ENCODE peak calls at places on chromosomes 12 and 14, in six cellular contexts. One of them, this sample, is unnamed.

GRCh38 chr12:95131589-95132335 is 58.3 kb upstream of the NR2C1 start:
- DNase-seq in HepG2: no peak
- DNase-seq in GM12878: no peak
- DNase-seq in H1: no peak
- DNase-seq in K562: no peak
- DNase-seq in HCT116: no peak
- DNase-seq in this sample: no peak

GRCh38 chr12:41663487-41664258 is 475.6 kb downstream of the PDZRN4 start:
- DNase-seq in HepG2: peak; percentile 28
- DNase-seq in H1: no peak
- DNase-seq in HCT116: peak; percentile 16
- DNase-seq in K562: no peak
- DNase-seq in GM12878: no peak
- DNase-seq in this sample: peak; percentile 49

GRCh38 chr12:47885566-47885965 is 19.2 kb downstream of the VDR start:
- DNase-seq in H1: no peak
- DNase-seq in GM12878: no peak
- DNase-seq in HCT116: no peak
- DNase-seq in K562: no peak
- DNase-seq in HepG2: no peak
- DNase-seq in this sample: no peak

GRCh38 chr12:89129471-89129870 is 222.8 kb downstream of the DUSP6 start:
- DNase-seq in HCT116: no peak
- DNase-seq in GM12878: no peak
- DNase-seq in HepG2: no peak
- DNase-seq in K562: no peak
- DNase-seq in H1: no peak
- DNase-seq in this sample: no peak

GRCh38 chr14:76143642-76144041 is 8.1 kb upstream of the GPATCH2L start:
- DNase-seq in H1: no peak
- DNase-seq in GM12878: no peak
- DNase-seq in HCT116: no peak
- DNase-seq in K562: no peak
- DNase-seq in HepG2: no peak
- DNase-seq in this sample: no peak

GRCh38 chr12:102023343-102023930 is 38.4 kb downstream of the WASHC3 start:
- DNase-seq in K562: no peak
- DNase-seq in H1: no peak
- DNase-seq in GM12878: no peak
- DNase-seq in HCT116: no peak
- DNase-seq in HepG2: no peak
- DNase-seq in this sample: no peak

GRCh38 chr12:93115646-93116045 is 186.6 kb upstream of the EEA1 start:
- DNase-seq in HepG2: no peak
- DNase-seq in H1: no peak
- DNase-seq in K562: no peak
- DNase-seq in HCT116: no peak
- DNase-seq in GM12878: no peak
- DNase-seq in this sample: no peak

GRCh38 chr14:61111145-61112130 is 130.4 kb downstream of the SLC38A6 start:
- DNase-seq in HepG2: no peak
- DNase-seq in H1: no peak
- DNase-seq in HCT116: no peak
- DNase-seq in GM12878: no peak
- DNase-seq in K562: no peak
- DNase-seq in this sample: no peak

GRCh38 chr12:107504503-107504885 is 181.1 kb upstream of the PWP1 start:
- DNase-seq in H1: no peak
- DNase-seq in HepG2: no peak
- DNase-seq in K562: no peak
- DNase-seq in GM12878: no peak
- DNase-seq in HCT116: no peak
- DNase-seq in this sample: peak; percentile 43

GRCh38 chr12:96720363-96720705 is 186.7 kb upstream of the NEDD1 start:
- DNase-seq in GM12878: no peak
- DNase-seq in HCT116: no peak
- DNase-seq in K562: no peak
- DNase-seq in H1: no peak
- DNase-seq in HepG2: no peak
- DNase-seq in this sample: no peak

DNA sequence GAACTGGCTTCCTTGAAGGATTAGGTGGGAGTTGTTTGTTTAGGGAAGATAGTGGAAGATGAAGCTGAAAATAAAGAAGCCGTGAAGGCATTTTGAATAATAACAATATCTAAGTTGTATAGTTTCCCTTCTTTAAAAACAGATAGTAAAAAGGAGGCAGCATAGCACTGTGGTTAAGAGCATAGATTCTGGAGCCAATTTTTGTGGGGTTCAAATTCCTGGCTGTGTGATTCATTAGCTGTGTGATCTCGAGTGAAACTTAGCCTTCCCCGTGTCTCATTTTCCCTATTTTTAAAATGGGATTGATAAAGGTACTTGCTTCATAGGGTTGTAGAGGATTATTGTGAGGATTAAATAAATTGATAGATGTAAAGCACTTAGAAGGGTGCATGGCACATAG is 104.5 kb downstream of the MYRFL start:
- DNase-seq in K562: no peak
- DNase-seq in HCT116: no peak
- DNase-seq in H1: no peak
- DNase-seq in HepG2: no peak
- DNase-seq in GM12878: no peak
- DNase-seq in this sample: no peak
- TF ChIP-seq YY1 in K562: no peak
- TF ChIP-seq YY1 in HCT116: no peak
- TF ChIP-seq YY1 in H1: no peak
- TF ChIP-seq YY1 in HepG2: no peak
- TF ChIP-seq YY1 in GM12878: no peak
- TF ChIP-seq YY1 in this sample: no peak

GRCh38 chr14:64806862-64807495 is 72.7 kb downstream of the SPTB start:
- DNase-seq in GM12878: no peak
- DNase-seq in K562: no peak
- DNase-seq in HCT116: no peak
- DNase-seq in HepG2: no peak
- DNase-seq in H1: no peak
- DNase-seq in this sample: no peak
- H3K4me2 ChIP-seq in GM12878: no peak overlapping the region
- H3K4me2 ChIP-seq in K562: no peak overlapping the region
- H3K4me2 ChIP-seq in HCT116: peak overlapping the region; percentile 33
- H3K4me2 ChIP-seq in HepG2: no peak overlapping the region
- H3K4me2 ChIP-seq in H1: no peak overlapping the region
- H3K4me2 ChIP-seq in this sample: peak overlapping the region; percentile 71

DNA sequence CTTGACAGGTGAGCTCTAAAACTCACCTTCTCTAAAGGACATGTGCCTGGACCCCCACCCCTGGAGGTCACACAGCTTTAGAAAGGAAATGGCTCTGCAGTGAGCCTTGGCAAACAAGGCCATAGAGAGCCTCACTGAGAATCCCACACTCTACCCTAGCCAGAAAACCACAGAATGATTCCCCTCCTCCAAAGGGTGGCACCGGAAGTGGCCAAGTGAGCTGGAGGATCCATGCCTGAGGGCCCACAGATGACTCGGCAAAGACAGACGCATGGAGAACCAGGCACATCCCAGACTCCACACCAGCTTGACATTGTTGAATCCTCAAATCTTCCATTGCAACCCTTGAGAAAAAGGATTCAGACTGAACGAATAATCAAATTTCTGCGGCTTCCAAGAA is 54.2 kb upstream of the PTHLH start:
- DNase-seq in HCT116: no peak
- DNase-seq in GM12878: no peak
- DNase-seq in K562: peak; percentile 17
- DNase-seq in HepG2: no peak
- DNase-seq in H1: no peak
- DNase-seq in this sample: no peak
- TF ChIP-seq YY1 in HCT116: no peak
- TF ChIP-seq YY1 in GM12878: no peak
- TF ChIP-seq YY1 in K562: no peak
- TF ChIP-seq YY1 in HepG2: no peak
- TF ChIP-seq YY1 in H1: no peak
- TF ChIP-seq YY1 in this sample: no peak

GRCh38 chr12:60194682-60195081 is 598.9 kb downstream of the SLC16A7 start:
- DNase-seq in GM12878: no peak
- DNase-seq in K562: no peak
- DNase-seq in H1: no peak
- DNase-seq in HCT116: no peak
- DNase-seq in HepG2: no peak
- DNase-seq in this sample: no peak
- H3K4me2 ChIP-seq in GM12878: no peak overlapping the region
- H3K4me2 ChIP-seq in K562: no peak overlapping the region
- H3K4me2 ChIP-seq in H1: no peak overlapping the region
- H3K4me2 ChIP-seq in HCT116: no peak overlapping the region
- H3K4me2 ChIP-seq in HepG2: no peak overlapping the region
- H3K4me2 ChIP-seq in this sample: no peak overlapping the region

DNA sequence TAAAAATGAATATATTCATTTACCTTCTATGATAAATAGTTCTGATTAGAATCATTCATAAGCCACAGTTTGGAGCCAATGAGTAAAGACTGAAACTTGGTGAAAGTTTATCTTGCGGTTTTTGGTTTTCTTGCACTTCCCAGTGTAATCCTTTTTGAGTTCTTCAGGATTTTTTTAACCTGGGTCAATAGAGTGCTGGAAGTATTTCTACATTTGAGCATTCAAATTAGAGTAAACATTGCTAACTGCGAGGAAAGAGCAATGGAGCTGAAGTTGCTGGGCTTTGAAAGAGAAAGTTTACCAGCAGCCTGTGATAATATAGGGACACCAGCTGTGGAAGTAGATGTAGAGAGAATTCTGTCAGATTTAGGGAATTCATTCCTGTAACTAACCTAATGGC is 30.3 kb downstream of the ANO6 start:
- DNase-seq in HepG2: no peak
- DNase-seq in K562: no peak
- DNase-seq in H1: no peak
- DNase-seq in GM12878: no peak
- DNase-seq in HCT116: no peak
- DNase-seq in this sample: no peak
- TF ChIP-seq YY1 in HepG2: no peak
- TF ChIP-seq YY1 in K562: no peak
- TF ChIP-seq YY1 in H1: no peak
- TF ChIP-seq YY1 in GM12878: no peak
- TF ChIP-seq YY1 in HCT116: no peak
- TF ChIP-seq YY1 in this sample: no peak